ENCODE peak calls at places on chromosome 14, in nine cellular contexts. One of them, this sample, is unnamed.

GRCh38 chr14:90520326-90520725 is 123.5 kb downstream of the CALM1 start:
- DNase-seq in T-helper 9 cell: no peak
- DNase-seq in cardiac fibroblast: no peak
- DNase-seq in stimulated activated effector memory CD8-positive, alpha-beta T cell treated with anti-CD3 and anti-CD28 coated beads, Interleukin-12 subunit alpha, Interleukin-12 subunit beta, amount 100 ng/mL, for 72 hours: no peak
- DNase-seq in activated T-helper 1 cell treated with anti-CD3 and anti-CD28 coated beads, Interleukin-2, amount 50 U/mL, for 16 hours: no peak
- DNase-seq in stimulated activated CD8-positive, alpha-beta memory T cell treated with anti-CD3 and anti-CD28 coated beads, Interleukin-12 subunit alpha, Interleukin-12 subunit beta, amount 100 ng/mL, for 4 hours: no peak
- DNase-seq in activated CD4-positive, alpha-beta T cell treated with anti-CD3 and anti-CD28 coated beads for 1 hour: no peak
- DNase-seq in stimulated activated CD4-positive, alpha-beta T cell treated with anti-CD3 and anti-CD28 coated beads, Interleukin-2, amount 100 ng/mL, for 48 hours: no peak
- DNase-seq in NAMALWA: no peak
- DNase-seq in this sample: no peak

GRCh38 chr14:75734848-75735247 is 73.8 kb downstream of the TTLL5 start:
- DNase-seq in stimulated activated CD4-positive, alpha-beta T cell treated with anti-CD3 and anti-CD28 coated beads, Interleukin-2, amount 100 ng/mL, for 48 hours: no peak
- DNase-seq in activated T-helper 1 cell treated with anti-CD3 and anti-CD28 coated beads, Interleukin-2, amount 50 U/mL, for 16 hours: no peak
- DNase-seq in stimulated activated CD8-positive, alpha-beta memory T cell treated with anti-CD3 and anti-CD28 coated beads, Interleukin-12 subunit alpha, Interleukin-12 subunit beta, amount 100 ng/mL, for 4 hours: no peak
- DNase-seq in NAMALWA: no peak
- DNase-seq in stimulated activated effector memory CD8-positive, alpha-beta T cell treated with anti-CD3 and anti-CD28 coated beads, Interleukin-12 subunit alpha, Interleukin-12 subunit beta, amount 100 ng/mL, for 72 hours: no peak
- DNase-seq in cardiac fibroblast: no peak
- DNase-seq in activated CD4-positive, alpha-beta T cell treated with anti-CD3 and anti-CD28 coated beads for 1 hour: no peak
- DNase-seq in T-helper 9 cell: no peak
- DNase-seq in this sample: no peak

GRCh38 chr14:60815371-60815770 is 80.8 kb downstream of the MNAT1 start:
- DNase-seq in stimulated activated effector memory CD8-positive, alpha-beta T cell treated with anti-CD3 and anti-CD28 coated beads, Interleukin-12 subunit alpha, Interleukin-12 subunit beta, amount 100 ng/mL, for 72 hours: no peak
- DNase-seq in cardiac fibroblast: no peak
- DNase-seq in activated CD4-positive, alpha-beta T cell treated with anti-CD3 and anti-CD28 coated beads for 1 hour: no peak
- DNase-seq in T-helper 9 cell: no peak
- DNase-seq in stimulated activated CD4-positive, alpha-beta T cell treated with anti-CD3 and anti-CD28 coated beads, Interleukin-2, amount 100 ng/mL, for 48 hours: no peak
- DNase-seq in stimulated activated CD8-positive, alpha-beta memory T cell treated with anti-CD3 and anti-CD28 coated beads, Interleukin-12 subunit alpha, Interleukin-12 subunit beta, amount 100 ng/mL, for 4 hours: no peak
- DNase-seq in NAMALWA: peak
- DNase-seq in activated T-helper 1 cell treated with anti-CD3 and anti-CD28 coated beads, Interleukin-2, amount 50 U/mL, for 16 hours: no peak
- DNase-seq in this sample: peak

GRCh38 chr14:68547305-68548193 is 245.3 kb downstream of the ZFP36L1 start:
- DNase-seq in stimulated activated CD4-positive, alpha-beta T cell treated with anti-CD3 and anti-CD28 coated beads, Interleukin-2, amount 100 ng/mL, for 48 hours: no peak
- DNase-seq in stimulated activated effector memory CD8-positive, alpha-beta T cell treated with anti-CD3 and anti-CD28 coated beads, Interleukin-12 subunit alpha, Interleukin-12 subunit beta, amount 100 ng/mL, for 72 hours: no peak
- DNase-seq in stimulated activated CD8-positive, alpha-beta memory T cell treated with anti-CD3 and anti-CD28 coated beads, Interleukin-12 subunit alpha, Interleukin-12 subunit beta, amount 100 ng/mL, for 4 hours: no peak
- DNase-seq in cardiac fibroblast: peak
- DNase-seq in activated CD4-positive, alpha-beta T cell treated with anti-CD3 and anti-CD28 coated beads for 1 hour: no peak
- DNase-seq in activated T-helper 1 cell treated with anti-CD3 and anti-CD28 coated beads, Interleukin-2, amount 50 U/mL, for 16 hours: no peak
- DNase-seq in T-helper 9 cell: no peak
- DNase-seq in NAMALWA: no peak
- DNase-seq in this sample: no peak

GRCh38 chr14:92412912-92413311 is 89.9 kb downstream of the SLC24A4 start:
- DNase-seq in stimulated activated CD8-positive, alpha-beta memory T cell treated with anti-CD3 and anti-CD28 coated beads, Interleukin-12 subunit alpha, Interleukin-12 subunit beta, amount 100 ng/mL, for 4 hours: no peak
- DNase-seq in cardiac fibroblast: no peak
- DNase-seq in NAMALWA: no peak
- DNase-seq in stimulated activated CD4-positive, alpha-beta T cell treated with anti-CD3 and anti-CD28 coated beads, Interleukin-2, amount 100 ng/mL, for 48 hours: no peak
- DNase-seq in activated CD4-positive, alpha-beta T cell treated with anti-CD3 and anti-CD28 coated beads for 1 hour: no peak
- DNase-seq in T-helper 9 cell: no peak
- DNase-seq in stimulated activated effector memory CD8-positive, alpha-beta T cell treated with anti-CD3 and anti-CD28 coated beads, Interleukin-12 subunit alpha, Interleukin-12 subunit beta, amount 100 ng/mL, for 72 hours: no peak
- DNase-seq in activated T-helper 1 cell treated with anti-CD3 and anti-CD28 coated beads, Interleukin-2, amount 50 U/mL, for 16 hours: no peak
- DNase-seq in this sample: no peak

GRCh38 chr14:79971330-79971729 is 240.0 kb downstream of the DIO2 start:
- DNase-seq in stimulated activated CD4-positive, alpha-beta T cell treated with anti-CD3 and anti-CD28 coated beads, Interleukin-2, amount 100 ng/mL, for 48 hours: no peak
- DNase-seq in stimulated activated CD8-positive, alpha-beta memory T cell treated with anti-CD3 and anti-CD28 coated beads, Interleukin-12 subunit alpha, Interleukin-12 subunit beta, amount 100 ng/mL, for 4 hours: no peak
- DNase-seq in cardiac fibroblast: peak
- DNase-seq in T-helper 9 cell: no peak
- DNase-seq in NAMALWA: no peak
- DNase-seq in activated CD4-positive, alpha-beta T cell treated with anti-CD3 and anti-CD28 coated beads for 1 hour: no peak
- DNase-seq in activated T-helper 1 cell treated with anti-CD3 and anti-CD28 coated beads, Interleukin-2, amount 50 U/mL, for 16 hours: no peak
- DNase-seq in stimulated activated effector memory CD8-positive, alpha-beta T cell treated with anti-CD3 and anti-CD28 coated beads, Interleukin-12 subunit alpha, Interleukin-12 subunit beta, amount 100 ng/mL, for 72 hours: no peak
- DNase-seq in this sample: no peak

GRCh38 chr14:20499881-20500280 is 5.5 kb upstream of the RNASE10 start:
- DNase-seq in activated T-helper 1 cell treated with anti-CD3 and anti-CD28 coated beads, Interleukin-2, amount 50 U/mL, for 16 hours: no peak
- DNase-seq in NAMALWA: no peak
- DNase-seq in stimulated activated CD4-positive, alpha-beta T cell treated with anti-CD3 and anti-CD28 coated beads, Interleukin-2, amount 100 ng/mL, for 48 hours: no peak
- DNase-seq in cardiac fibroblast: no peak
- DNase-seq in T-helper 9 cell: no peak
- DNase-seq in stimulated activated effector memory CD8-positive, alpha-beta T cell treated with anti-CD3 and anti-CD28 coated beads, Interleukin-12 subunit alpha, Interleukin-12 subunit beta, amount 100 ng/mL, for 72 hours: no peak
- DNase-seq in stimulated activated CD8-positive, alpha-beta memory T cell treated with anti-CD3 and anti-CD28 coated beads, Interleukin-12 subunit alpha, Interleukin-12 subunit beta, amount 100 ng/mL, for 4 hours: no peak
- DNase-seq in activated CD4-positive, alpha-beta T cell treated with anti-CD3 and anti-CD28 coated beads for 1 hour: no peak
- DNase-seq in this sample: no peak

GRCh38 chr14:22386924-22387775 is 201.9 kb downstream of the DAD1 start:
- DNase-seq in stimulated activated CD8-positive, alpha-beta memory T cell treated with anti-CD3 and anti-CD28 coated beads, Interleukin-12 subunit alpha, Interleukin-12 subunit beta, amount 100 ng/mL, for 4 hours: no peak
- DNase-seq in stimulated activated effector memory CD8-positive, alpha-beta T cell treated with anti-CD3 and anti-CD28 coated beads, Interleukin-12 subunit alpha, Interleukin-12 subunit beta, amount 100 ng/mL, for 72 hours: peak
- DNase-seq in T-helper 9 cell: no peak
- DNase-seq in stimulated activated CD4-positive, alpha-beta T cell treated with anti-CD3 and anti-CD28 coated beads, Interleukin-2, amount 100 ng/mL, for 48 hours: no peak
- DNase-seq in NAMALWA: peak
- DNase-seq in activated T-helper 1 cell treated with anti-CD3 and anti-CD28 coated beads, Interleukin-2, amount 50 U/mL, for 16 hours: no peak
- DNase-seq in cardiac fibroblast: peak
- DNase-seq in activated CD4-positive, alpha-beta T cell treated with anti-CD3 and anti-CD28 coated beads for 1 hour: no peak
- DNase-seq in this sample: peak

GRCh38 chr14:81172881-81173280 is 47.9 kb downstream of the GTF2A1 start:
- DNase-seq in stimulated activated CD8-positive, alpha-beta memory T cell treated with anti-CD3 and anti-CD28 coated beads, Interleukin-12 subunit alpha, Interleukin-12 subunit beta, amount 100 ng/mL, for 4 hours: no peak
- DNase-seq in T-helper 9 cell: no peak
- DNase-seq in stimulated activated CD4-positive, alpha-beta T cell treated with anti-CD3 and anti-CD28 coated beads, Interleukin-2, amount 100 ng/mL, for 48 hours: no peak
- DNase-seq in cardiac fibroblast: no peak
- DNase-seq in activated T-helper 1 cell treated with anti-CD3 and anti-CD28 coated beads, Interleukin-2, amount 50 U/mL, for 16 hours: no peak
- DNase-seq in NAMALWA: peak
- DNase-seq in activated CD4-positive, alpha-beta T cell treated with anti-CD3 and anti-CD28 coated beads for 1 hour: no peak
- DNase-seq in stimulated activated effector memory CD8-positive, alpha-beta T cell treated with anti-CD3 and anti-CD28 coated beads, Interleukin-12 subunit alpha, Interleukin-12 subunit beta, amount 100 ng/mL, for 72 hours: no peak
- DNase-seq in this sample: no peak

GRCh38 chr14:22887260-22887989 is 4.4 kb downstream of the REM2 start:
- DNase-seq in T-helper 9 cell: peak
- DNase-seq in stimulated activated effector memory CD8-positive, alpha-beta T cell treated with anti-CD3 and anti-CD28 coated beads, Interleukin-12 subunit alpha, Interleukin-12 subunit beta, amount 100 ng/mL, for 72 hours: no peak
- DNase-seq in activated T-helper 1 cell treated with anti-CD3 and anti-CD28 coated beads, Interleukin-2, amount 50 U/mL, for 16 hours: no peak
- DNase-seq in stimulated activated CD8-positive, alpha-beta memory T cell treated with anti-CD3 and anti-CD28 coated beads, Interleukin-12 subunit alpha, Interleukin-12 subunit beta, amount 100 ng/mL, for 4 hours: no peak
- DNase-seq in NAMALWA: peak
- DNase-seq in activated CD4-positive, alpha-beta T cell treated with anti-CD3 and anti-CD28 coated beads for 1 hour: no peak
- DNase-seq in cardiac fibroblast: peak
- DNase-seq in stimulated activated CD4-positive, alpha-beta T cell treated with anti-CD3 and anti-CD28 coated beads, Interleukin-2, amount 100 ng/mL, for 48 hours: peak
- DNase-seq in this sample: peak

GRCh38 chr14:96160030-96160912 is 44.4 kb upstream of the BDKRB2 start:
- DNase-seq in stimulated activated effector memory CD8-positive, alpha-beta T cell treated with anti-CD3 and anti-CD28 coated beads, Interleukin-12 subunit alpha, Interleukin-12 subunit beta, amount 100 ng/mL, for 72 hours: no peak
- DNase-seq in activated CD4-positive, alpha-beta T cell treated with anti-CD3 and anti-CD28 coated beads for 1 hour: no peak
- DNase-seq in NAMALWA: no peak
- DNase-seq in stimulated activated CD4-positive, alpha-beta T cell treated with anti-CD3 and anti-CD28 coated beads, Interleukin-2, amount 100 ng/mL, for 48 hours: no peak
- DNase-seq in stimulated activated CD8-positive, alpha-beta memory T cell treated with anti-CD3 and anti-CD28 coated beads, Interleukin-12 subunit alpha, Interleukin-12 subunit beta, amount 100 ng/mL, for 4 hours: no peak
- DNase-seq in activated T-helper 1 cell treated with anti-CD3 and anti-CD28 coated beads, Interleukin-2, amount 50 U/mL, for 16 hours: no peak
- DNase-seq in T-helper 9 cell: no peak
- DNase-seq in cardiac fibroblast: no peak
- DNase-seq in this sample: no peak